ENCODE peak calls at places on chromosome 10, in nine cellular contexts. One of them, this sample, is unnamed.

GRCh38 chr10:17805921-17806577 is 3.1 kb upstream of the MRC1 start:
- DNase-seq in HepG2: no peak
- DNase-seq in NCI-H1436: no peak
- DNase-seq in colonic mucosa: no peak
- DNase-seq in caudate nucleus: no peak
- DNase-seq in Caki2: no peak
- DNase-seq in CD4-positive, CD25-positive, alpha-beta regulatory T cell: peak; percentile 18
- DNase-seq in T-helper 9 cell: no peak
- DNase-seq in mucosa of gallbladder: no peak
- DNase-seq in this sample: peak; percentile 71

GRCh38 chr10:125002423-125003145 is 60.7 kb downstream of the ZRANB1 start:
- DNase-seq in HepG2: no peak
- DNase-seq in NCI-H1436: no peak
- DNase-seq in colonic mucosa: no peak
- DNase-seq in caudate nucleus: no peak
- DNase-seq in Caki2: no peak
- DNase-seq in CD4-positive, CD25-positive, alpha-beta regulatory T cell: no peak
- DNase-seq in T-helper 9 cell: no peak
- DNase-seq in mucosa of gallbladder: no peak
- DNase-seq in this sample: no peak

GRCh38 chr10:5776881-5777197 is 36.4 kb downstream of the GDI2 start:
- DNase-seq in HepG2: no peak
- DNase-seq in NCI-H1436: no peak
- DNase-seq in colonic mucosa: no peak
- DNase-seq in caudate nucleus: no peak
- DNase-seq in Caki2: no peak
- DNase-seq in CD4-positive, CD25-positive, alpha-beta regulatory T cell: no peak
- DNase-seq in T-helper 9 cell: no peak
- DNase-seq in mucosa of gallbladder: no peak
- DNase-seq in this sample: no peak

GRCh38 chr10:79400567-79401004 is 44.8 kb downstream of the ZCCHC24 start:
- DNase-seq in HepG2: peak; percentile 37
- DNase-seq in NCI-H1436: peak; percentile 21
- DNase-seq in colonic mucosa: peak; percentile 62
- DNase-seq in caudate nucleus: no peak
- DNase-seq in Caki2: peak; percentile 11
- DNase-seq in CD4-positive, CD25-positive, alpha-beta regulatory T cell: peak; percentile 19
- DNase-seq in T-helper 9 cell: peak; percentile 29
- DNase-seq in mucosa of gallbladder: no peak
- DNase-seq in this sample: peak; percentile 88

GRCh38 chr10:6995339-6995738 is 415.3 kb upstream of the PRKCQ start:
- DNase-seq in HepG2: no peak
- DNase-seq in NCI-H1436: no peak
- DNase-seq in colonic mucosa: no peak
- DNase-seq in caudate nucleus: no peak
- DNase-seq in Caki2: no peak
- DNase-seq in CD4-positive, CD25-positive, alpha-beta regulatory T cell: no peak
- DNase-seq in T-helper 9 cell: no peak
- DNase-seq in mucosa of gallbladder: no peak
- DNase-seq in this sample: no peak

GRCh38 chr10:103519798-103520197 is 26.3 kb downstream of the NEURL1 start:
- DNase-seq in HepG2: no peak
- DNase-seq in NCI-H1436: no peak
- DNase-seq in colonic mucosa: no peak
- DNase-seq in caudate nucleus: no peak
- DNase-seq in Caki2: no peak
- DNase-seq in CD4-positive, CD25-positive, alpha-beta regulatory T cell: no peak
- DNase-seq in T-helper 9 cell: no peak
- DNase-seq in mucosa of gallbladder: no peak
- DNase-seq in this sample: no peak

GRCh38 chr10:132994371-132994796 is 52.0 kb upstream of the CFAP46 start:
- DNase-seq in HepG2: no peak
- DNase-seq in NCI-H1436: no peak
- DNase-seq in colonic mucosa: no peak
- DNase-seq in caudate nucleus: no peak
- DNase-seq in Caki2: no peak
- DNase-seq in CD4-positive, CD25-positive, alpha-beta regulatory T cell: no peak
- DNase-seq in T-helper 9 cell: no peak
- DNase-seq in mucosa of gallbladder: no peak
- DNase-seq in this sample: no peak

GRCh38 chr10:6918305-6918704 is 338.2 kb upstream of the PRKCQ start:
- DNase-seq in HepG2: no peak
- DNase-seq in NCI-H1436: no peak
- DNase-seq in colonic mucosa: peak; percentile 53
- DNase-seq in caudate nucleus: no peak
- DNase-seq in Caki2: no peak
- DNase-seq in CD4-positive, CD25-positive, alpha-beta regulatory T cell: peak; percentile 48
- DNase-seq in T-helper 9 cell: peak; percentile 65
- DNase-seq in mucosa of gallbladder: peak; percentile 35
- DNase-seq in this sample: peak; percentile 82

GRCh38 chr10:89783406-89783805 is 82.0 kb downstream of the KIF20B start:
- DNase-seq in HepG2: no peak
- DNase-seq in NCI-H1436: no peak
- DNase-seq in colonic mucosa: no peak
- DNase-seq in caudate nucleus: no peak
- DNase-seq in Caki2: no peak
- DNase-seq in CD4-positive, CD25-positive, alpha-beta regulatory T cell: no peak
- DNase-seq in T-helper 9 cell: no peak
- DNase-seq in mucosa of gallbladder: no peak
- DNase-seq in this sample: no peak

GRCh38 chr10:34716958-34717357 is 98.1 kb downstream of the PARD3 start:
- DNase-seq in HepG2: no peak
- DNase-seq in NCI-H1436: no peak
- DNase-seq in colonic mucosa: no peak
- DNase-seq in caudate nucleus: no peak
- DNase-seq in Caki2: no peak
- DNase-seq in CD4-positive, CD25-positive, alpha-beta regulatory T cell: no peak
- DNase-seq in T-helper 9 cell: no peak
- DNase-seq in mucosa of gallbladder: no peak
- DNase-seq in this sample: no peak

GRCh38 chr10:96495544-96495943 is 18.2 kb downstream of the TLL2 start:
- DNase-seq in HepG2: no peak
- DNase-seq in NCI-H1436: no peak
- DNase-seq in colonic mucosa: no peak
- DNase-seq in caudate nucleus: no peak
- DNase-seq in Caki2: no peak
- DNase-seq in CD4-positive, CD25-positive, alpha-beta regulatory T cell: no peak
- DNase-seq in T-helper 9 cell: no peak
- DNase-seq in mucosa of gallbladder: no peak
- DNase-seq in this sample: no peak

GRCh38 chr10:123354521-123354920 is 200.3 kb downstream of the BUB3 start:
- DNase-seq in HepG2: no peak
- DNase-seq in NCI-H1436: no peak
- DNase-seq in colonic mucosa: no peak
- DNase-seq in caudate nucleus: no peak
- DNase-seq in Caki2: no peak
- DNase-seq in CD4-positive, CD25-positive, alpha-beta regulatory T cell: no peak
- DNase-seq in T-helper 9 cell: no peak
- DNase-seq in mucosa of gallbladder: no peak
- DNase-seq in this sample: no peak

GRCh38 chr10:101676573-101676972 is 18.4 kb downstream of the FBXW4 start:
- DNase-seq in HepG2: no peak
- DNase-seq in NCI-H1436: no peak
- DNase-seq in colonic mucosa: no peak
- DNase-seq in caudate nucleus: no peak
- DNase-seq in Caki2: no peak
- DNase-seq in CD4-positive, CD25-positive, alpha-beta regulatory T cell: no peak
- DNase-seq in T-helper 9 cell: no peak
- DNase-seq in mucosa of gallbladder: no peak
- DNase-seq in this sample: no peak

GRCh38 chr10:110358869-110359629 is 54.3 kb upstream of the SMNDC1 start:
- DNase-seq in HepG2: no peak
- DNase-seq in NCI-H1436: no peak
- DNase-seq in colonic mucosa: no peak
- DNase-seq in caudate nucleus: no peak
- DNase-seq in Caki2: peak; percentile 78
- DNase-seq in CD4-positive, CD25-positive, alpha-beta regulatory T cell: no peak
- DNase-seq in T-helper 9 cell: no peak
- DNase-seq in mucosa of gallbladder: peak; percentile 51
- DNase-seq in this sample: peak; percentile 79

GRCh38 chr10:4016214-4016740 is 231.3 kb upstream of the KLF6 start:
- DNase-seq in HepG2: no peak
- DNase-seq in NCI-H1436: no peak
- DNase-seq in colonic mucosa: peak; percentile 12
- DNase-seq in caudate nucleus: no peak
- DNase-seq in Caki2: no peak
- DNase-seq in CD4-positive, CD25-positive, alpha-beta regulatory T cell: no peak
- DNase-seq in T-helper 9 cell: no peak
- DNase-seq in mucosa of gallbladder: no peak
- DNase-seq in this sample: no peak

This sample was measured in Karpas-422.